ENCODE peak calls at places on chromosome 19, in ten cellular contexts. L is HEK293T; R is small intestine; F is ELF-1; J is stimulated activated CD4-positive, alpha-beta T cell treated with anti-CD3 and anti-CD28 coated beads, TNF-alpha, amount 100 ng/mL, for 48 hours; V is ovary; Q is G401; S is NCI-H2107; C is left kidney; K is activated T-cell treated with anti-CD3 and anti-CD28 coated beads, Interleukin-2, amount 50 U/mL, for 48 hours. Y is an unnamed sample.

GRCh38 chr19:2762783-2763496 is 20.1 kb downstream of the SGTA start:
- DNase-seq in J (no peak), F (no peak), C (no peak), V (no peak), L (no peak), S (no peak), K (no peak), R (no peak), Q (no peak), Y (no peak)

GRCh38 chr19:35716735-35716984 is 1.1 kb upstream of the KMT2B start:
- DNase-seq in V (no peak), R (no peak), J (no peak), Q (no peak), S (peak), K (no peak), L (no peak), F (no peak), C (no peak), Y (no peak)

GRCh38 chr19:18350490-18350889 is 10.1 kb downstream of the PGPEP1 start:
- DNase-seq in J (no peak), L (no peak), R (no peak), C (no peak), F (no peak), K (no peak), S (no peak), Q (no peak), V (no peak), Y (no peak)

GRCh38 chr19:28486934-28487333 is 726.0 kb downstream of the UQCRFS1 start:
- DNase-seq in S (no peak), J (no peak), Q (no peak), K (no peak), V (no peak), F (no peak), R (peak), C (no peak), L (no peak), Y (no peak)

GRCh38 chr19:19061491-19061890 is 2.3 kb upstream of the SLC25A42 start:
- DNase-seq in R (peak), L (no peak), Q (no peak), F (no peak), S (no peak), V (no peak), C (no peak), K (no peak), J (no peak), Y (no peak)

GRCh38 chr19:46824887-46825730 is 25.5 kb downstream of the AP2S1 start:
- DNase-seq in L (no peak), S (no peak), J (no peak), F (no peak), C (no peak), K (no peak), V (no peak), R (no peak), Q (no peak), Y (no peak)

GRCh38 chr19:35641515-35642151 is at the start of gene ETV2:
- DNase-seq in C (peak), F (peak), L (no peak), K (peak), J (no peak), R (no peak), Q (no peak), S (no peak), V (peak), Y (peak)

GRCh38 chr19:28785961-28786360 is 427.0 kb downstream of the UQCRFS1 start:
- DNase-seq in C (peak), K (no peak), J (no peak), S (no peak), Q (no peak), L (no peak), F (peak), R (no peak), V (no peak), Y (peak)

Y was measured in GM23338.